ENCODE peak calls at places on chromosomes 3 and 15, in ten cellular contexts. G, D, B, T, L, N, S, H, V and U are unnamed samples.

GRCh38 chr3:23461069-23461468 is 257.9 kb downstream of the UBE2E2 start:
- DNase-seq in G (peak), T (no peak), D (no peak), N (no peak), H (no peak), B (no peak), L (no peak), S (no peak), V (peak), U (no peak)

GRCh38 chr3:191972714-191973398 is 511.9 kb downstream of the PYDC2 start:
- DNase-seq in H (no peak), B (no peak), L (no peak), T (no peak), D (no peak), G (no peak), N (no peak), S (no peak), V (no peak), U (no peak)

GRCh38 chr3:159928692-159929091 is 59.9 kb upstream of the IL12A start:
- DNase-seq in D (no peak), S (peak), B (no peak), T (no peak), H (no peak), L (no peak), V (peak), G (peak), N (no peak), U (no peak)

GRCh38 chr15:64687167-64688085 is 88.0 kb downstream of the RBPMS2 start:
- DNase-seq in S (no peak), G (no peak), L (no peak), N (no peak), V (no peak), H (no peak), D (no peak), T (no peak), B (no peak), U (no peak)

GRCh38 chr15:47708595-47708994 is 8.7 kb upstream of the SEMA6D start:
- DNase-seq in V (no peak), L (no peak), T (no peak), G (no peak), N (no peak), B (no peak), S (no peak), H (no peak), D (no peak), U (no peak)

GRCh38 chr3:49092948-49093852 is 671 bp downstream of the QRICH1 start:
- DNase-seq in H (peak), D (peak), S (peak), V (peak), G (peak), B (peak), L (peak), T (peak), N (peak), U (peak)

GRCh38 chr15:88623061-88623460 is 1.9 kb downstream of the AEN start:
- DNase-seq in S (peak), H (no peak), B (no peak), G (peak), N (no peak), L (no peak), T (no peak), D (no peak), V (peak), U (no peak)

GRCh38 chr3:4099607-4100006 is 203.6 kb upstream of the SETMAR start:
- DNase-seq in B (no peak), D (no peak), N (no peak), H (no peak), L (no peak), G (no peak), T (no peak), S (no peak), V (no peak), U (no peak)

GRCh38 chr15:55740981-55741591 is 1.9 kb downstream of the PRTG start:
- DNase-seq in L (no peak), N (no peak), T (no peak), B (no peak), S (no peak), G (peak), V (no peak), H (no peak), D (no peak), U (no peak)

GRCh38 chr3:189766416-189766815 is 135.2 kb downstream of the TP63 start:
- DNase-seq in G (no peak), S (no peak), T (no peak), B (no peak), V (no peak), L (no peak), D (no peak), H (no peak), N (no peak), U (no peak)

GRCh38 chr3:152574461-152575079 is 260.4 kb upstream of the P2RY1 start:
- DNase-seq in T (peak), N (peak), D (no peak), L (peak), G (peak), B (no peak), V (peak), S (no peak), H (no peak), U (no peak)

GRCh38 chr15:42152921-42153680 is 3.3 kb downstream of the PLA2G4F start:
- DNase-seq in H (no peak), T (no peak), B (no peak), S (no peak), G (no peak), L (peak), N (no peak), D (no peak), V (no peak), U (no peak)

GRCh38 chr3:129131465-129132088 is 10.0 kb upstream of the RAB43 start:
- DNase-seq in B (no peak), G (no peak), N (no peak), V (no peak), T (no peak), S (no peak), L (no peak), D (no peak), H (no peak), U (no peak)

GRCh38 chr3:24242012-24242698 is 252.5 kb downstream of the THRB start:
- DNase-seq in T (no peak), S (no peak), V (peak), N (peak), B (no peak), L (no peak), D (no peak), G (peak), H (no peak), U (no peak)

GRCh38 chr15:99414755-99415731 is 150.7 kb upstream of the MEF2A start:
- DNase-seq in S (no peak), G (no peak), L (peak), N (no peak), D (no peak), B (no peak), V (peak), H (no peak), T (no peak), U (no peak)